ENCODE peak calls at places on chromosomes 11 and 22, in nine cellular contexts. N is MM.1S, W is uterus, H is A549, M is right atrium auricular region, C is kidney, Q is psoas muscle, E is adrenal gland, J is stomach. I is an unnamed sample.

GRCh38 chr22:48795664-48796063 is 1032.0 kb downstream of the BRD1 start:
- DNase-seq in N (no peak), W (no peak), H (no peak), M (no peak), C (no peak), Q (no peak), E (no peak), J (no peak), I (no peak)

GRCh38 chr11:108788565-108789199 is 123.8 kb downstream of the DDX10 start:
- DNase-seq in N (peak; percentile 30), W (no peak), H (peak; percentile 31), M (no peak), C (no peak), Q (no peak), E (peak; percentile 57), J (no peak), I (no peak)

GRCh38 chr11:73576226-73576625 is 21.7 kb downstream of the FAM168A start:
- DNase-seq in N (no peak), W (no peak), H (no peak), M (no peak), C (no peak), Q (no peak), E (no peak), J (no peak), I (no peak)

GRCh38 chr11:75338516-75339218 is 12.8 kb downstream of the ARRB1 start:
- DNase-seq in N (no peak), W (no peak), H (no peak), M (no peak), C (no peak), Q (no peak), E (no peak), J (no peak), I (no peak)

GRCh38 chr11:103927535-103927934 is 108.9 kb upstream of the DDI1 start:
- DNase-seq in N (peak; percentile 37), W (no peak), H (peak; percentile 36), M (no peak), C (no peak), Q (no peak), E (no peak), J (no peak), I (no peak)

GRCh38 chr22:49351761-49352221 is 475.9 kb downstream of the BRD1 start:
- DNase-seq in N (no peak), W (no peak), H (no peak), M (no peak), C (peak; percentile 65), Q (peak; percentile 19), E (no peak), J (peak; percentile 22), I (no peak)

GRCh38 chr11:71580057-71581003 is 2.3 kb downstream of the KRTAP5-11 start:
- DNase-seq in N (peak; percentile 66), W (peak; percentile 24), H (peak; percentile 69), M (no peak), C (no peak), Q (no peak), E (peak; percentile 90), J (peak; percentile 76), I (no peak)

GRCh38 chr11:92854162-92854561 is 115.3 kb upstream of the MTNR1B start:
- DNase-seq in N (no peak), W (no peak), H (no peak), M (no peak), C (peak; percentile 65), Q (no peak), E (no peak), J (no peak), I (no peak)

GRCh38 chr11:29300441-29300840 is 716.4 kb downstream of the KCNA4 start:
- DNase-seq in N (no peak), W (no peak), H (no peak), M (no peak), C (no peak), Q (no peak), E (no peak), J (no peak), I (no peak)

GRCh38 chr11:91173701-91174100 is 950.9 kb upstream of the CHORDC1 start:
- DNase-seq in N (no peak), W (no peak), H (no peak), M (no peak), C (no peak), Q (no peak), E (no peak), J (no peak), I (no peak)

GRCh38 chr22:38465673-38466490 is 2.0 kb upstream of the KDELR3 start:
- DNase-seq in N (no peak), W (no peak), H (no peak), M (no peak), C (peak; percentile 69), Q (peak; percentile 46), E (no peak), J (no peak), I (no peak)

GRCh38 chr11:10310301-10310841 is 5.5 kb downstream of the ADM start:
- DNase-seq in N (peak; percentile 98), W (no peak), H (peak; percentile 30), M (no peak), C (no peak), Q (no peak), E (no peak), J (no peak), I (no peak)

GRCh38 chr11:48106166-48106565 is 110.4 kb upstream of the OR4B1 start:
- DNase-seq in N (peak; percentile 67), W (no peak), H (no peak), M (peak; percentile 38), C (no peak), Q (no peak), E (no peak), J (no peak), I (no peak)

GRCh38 chr11:8701891-8702597 is 19.5 kb downstream of the RPL27A start:
- DNase-seq in N (no peak), W (no peak), H (no peak), M (no peak), C (no peak), Q (no peak), E (no peak), J (no peak), I (no peak)

GRCh38 chr11:66268210-66268952 is at the start of gene RAB1B:
- DNase-seq in N (peak; percentile 100), W (peak; percentile 100), H (peak; percentile 99), M (peak; percentile 100), C (peak; percentile 100), Q (peak; percentile 100), E (peak; percentile 100), J (peak; percentile 100), I (peak; percentile 100)

GRCh38 chr11:112837162-112837826 is 123.9 kb upstream of the NCAM1 start:
- DNase-seq in N (no peak), W (no peak), H (peak; percentile 7), M (no peak), C (no peak), Q (no peak), E (peak; percentile 72), J (peak; percentile 59), I (no peak)

GRCh38 chr11:96238563-96239166 is 104.3 kb downstream of the MAML2 start:
- DNase-seq in N (no peak), W (no peak), H (no peak), M (no peak), C (no peak), Q (no peak), E (no peak), J (no peak), I (no peak)

GRCh38 chr11:44885919-44886318 is 64.8 kb downstream of the TP53I11 start:
- DNase-seq in N (no peak), W (no peak), H (no peak), M (no peak), C (no peak), Q (no peak), E (no peak), J (no peak), I (no peak)

GRCh38 chr11:13160302-13160701 is 117.3 kb upstream of the BMAL1 start:
- DNase-seq in N (no peak), W (no peak), H (no peak), M (no peak), C (no peak), Q (no peak), E (no peak), J (no peak), I (no peak)

DNA sequence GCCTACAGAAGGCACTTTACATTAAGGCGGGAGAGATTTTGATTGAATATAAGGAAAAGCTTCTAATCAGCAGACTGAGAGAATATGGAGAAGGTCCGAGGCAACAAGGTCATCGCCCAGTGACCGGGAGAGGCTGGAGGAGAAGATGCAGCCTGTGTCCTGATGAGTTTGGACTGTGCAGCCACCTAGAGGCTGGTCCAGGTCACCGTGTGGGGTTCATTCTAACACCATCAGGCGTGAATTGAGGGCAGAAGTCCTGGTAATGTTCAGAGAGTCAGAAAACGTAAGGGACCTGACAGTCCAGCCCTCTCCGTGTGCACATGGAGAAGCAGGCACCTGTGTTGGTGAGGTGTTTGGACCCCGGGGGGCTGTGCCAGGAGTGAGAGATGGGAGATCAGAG is 102.7 kb downstream of the FEZ1 start:
- DNase-seq in N (no peak), W (no peak), H (no peak), M (no peak), C (no peak), Q (no peak), E (no peak), J (no peak), I (no peak)
- H3K27ac ChIP-seq in N (no peak overlapping the region), W (no peak overlapping the region), H (no peak overlapping the region), M (peak overlapping the region; percentile 28), C (no peak overlapping the region), Q (no peak overlapping the region), E (no peak overlapping the region), J (no peak overlapping the region), I (no peak overlapping the region)

DNA sequence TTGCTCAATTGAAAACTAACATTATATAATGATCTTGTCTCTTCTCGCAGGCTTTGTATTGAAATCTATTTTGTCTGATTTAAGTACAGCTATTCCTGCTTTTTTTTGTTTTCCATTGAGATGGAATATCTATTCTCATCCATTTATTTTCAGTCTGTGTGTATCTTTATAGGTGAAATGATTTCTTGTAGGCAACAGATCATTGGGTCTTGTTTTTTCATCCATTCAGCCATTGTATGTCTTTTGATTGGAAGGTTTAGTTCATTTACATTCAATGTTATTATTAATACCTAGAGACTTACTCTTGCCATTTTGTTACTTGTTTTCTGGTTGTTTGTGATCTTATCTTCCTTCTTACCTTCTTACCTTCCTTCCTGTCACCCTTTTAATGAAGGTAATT is 77.8 kb upstream of the TRPC6 start:
- DNase-seq in N (no peak), W (no peak), H (no peak), M (no peak), C (no peak), Q (no peak), E (no peak), J (no peak), I (no peak)
- H3K9me3 ChIP-seq in N (no peaks in the 10 kb centered on the region), W (peaks cover 4% of the 10 kb centered on the region), H (peaks cover 1% of the 10 kb centered on the region), M (no peaks in the 10 kb centered on the region), C (no peaks in the 10 kb centered on the region), Q (no peaks in the 10 kb centered on the region), E (no peaks in the 10 kb centered on the region), J (peaks cover 8% of the 10 kb centered on the region), I (no peaks in the 10 kb centered on the region)

GRCh38 chr11:2902784-2903671 is 17.5 kb upstream of the CDKN1C start:
- DNase-seq in N (no peak), W (no peak), H (peak; percentile 73), M (no peak), C (no peak), Q (no peak), E (no peak), J (peak; percentile 66), I (peak; percentile 64)
- TF ChIP-seq CTCF in N (no peak), W (no peak), H (no peak), M (no peak), C (no peak), Q (no peak), E (no peak), J (no peak), I (no peak)

DNA sequence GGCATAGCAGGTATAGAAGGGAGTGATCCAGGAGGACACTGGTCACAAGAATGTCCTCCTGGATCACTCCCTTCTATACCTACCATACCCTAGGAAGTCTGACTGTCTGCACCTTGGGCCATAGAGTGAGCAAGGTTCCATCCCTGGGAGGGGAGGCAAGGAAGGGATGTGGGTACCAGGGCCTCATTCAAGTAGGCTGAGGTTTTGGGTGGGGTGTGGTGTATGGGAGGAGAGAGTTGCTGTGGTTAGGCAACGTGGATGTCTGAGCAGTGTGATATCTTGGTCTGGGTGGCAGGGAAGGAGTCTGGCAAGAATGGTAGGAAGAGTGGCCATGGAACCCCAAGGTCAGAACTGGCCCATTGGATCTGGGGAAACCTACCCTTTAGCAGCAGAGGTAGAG is 13.2 kb downstream of the PPFIBP2 start:
- DNase-seq in N (no peak), W (no peak), H (no peak), M (no peak), C (no peak), Q (no peak), E (no peak), J (no peak), I (no peak)
- H3K27ac ChIP-seq in N (no peak overlapping the region), W (no peak overlapping the region), H (no peak overlapping the region), M (no peak overlapping the region), C (no peak overlapping the region), Q (no peak overlapping the region), E (no peak overlapping the region), J (no peak overlapping the region), I (no peak overlapping the region)

I was measured in upper lobe of left lung.